ENCODE peak calls at places on chromosomes 5 and 9, in six cellular contexts. One of them, this sample, is unnamed.

GRCh38 chr9:99445377-99445891 is 223.4 kb downstream of the SEC61B start:
- DNase-seq in K562: no peak
- DNase-seq in A549: peak
- DNase-seq in H1: no peak
- DNase-seq in IMR-90: peak
- DNase-seq in HepG2: no peak
- DNase-seq in this sample: no peak

GRCh38 chr5:10172242-10172641 is 77.4 kb downstream of the ATPSCKMT start:
- DNase-seq in HepG2: no peak
- DNase-seq in H1: no peak
- DNase-seq in IMR-90: no peak
- DNase-seq in A549: no peak
- DNase-seq in K562: no peak
- DNase-seq in this sample: no peak

GRCh38 chr9:133320421-133320881 is 15.5 kb downstream of the SURF6 start:
- DNase-seq in IMR-90: no peak
- DNase-seq in K562: peak
- DNase-seq in H1: no peak
- DNase-seq in HepG2: no peak
- DNase-seq in A549: peak
- DNase-seq in this sample: no peak

GRCh38 chr9:78609471-78609870 is 312.5 kb downstream of the PSAT1 start:
- DNase-seq in H1: no peak
- DNase-seq in A549: no peak
- DNase-seq in K562: no peak
- DNase-seq in IMR-90: no peak
- DNase-seq in HepG2: no peak
- DNase-seq in this sample: no peak

GRCh38 chr5:32231929-32232328 is 57.8 kb upstream of the GOLPH3 start:
- DNase-seq in A549: no peak
- DNase-seq in H1: no peak
- DNase-seq in K562: no peak
- DNase-seq in IMR-90: no peak
- DNase-seq in HepG2: no peak
- DNase-seq in this sample: no peak

GRCh38 chr9:4306788-4307144 is 6.9 kb upstream of the GLIS3 start:
- DNase-seq in IMR-90: no peak
- DNase-seq in K562: no peak
- DNase-seq in HepG2: no peak
- DNase-seq in H1: no peak
- DNase-seq in A549: no peak
- DNase-seq in this sample: no peak

GRCh38 chr9:31597977-31598376 is 786.5 kb upstream of the ACO1 start:
- DNase-seq in A549: no peak
- DNase-seq in HepG2: peak
- DNase-seq in IMR-90: no peak
- DNase-seq in K562: no peak
- DNase-seq in H1: no peak
- DNase-seq in this sample: no peak

GRCh38 chr5:1032551-1033027 is 24.0 kb downstream of the NKD2 start:
- DNase-seq in HepG2: no peak
- DNase-seq in A549: no peak
- DNase-seq in IMR-90: no peak
- DNase-seq in K562: no peak
- DNase-seq in H1: no peak
- DNase-seq in this sample: no peak

GRCh38 chr5:37724395-37725125 is 115.3 kb downstream of the GDNF start:
- DNase-seq in HepG2: no peak
- DNase-seq in IMR-90: no peak
- DNase-seq in K562: no peak
- DNase-seq in H1: no peak
- DNase-seq in A549: no peak
- DNase-seq in this sample: no peak

GRCh38 chr5:90135979-90136378 is 273.6 kb downstream of the CETN3 start:
- DNase-seq in H1: peak
- DNase-seq in A549: peak
- DNase-seq in HepG2: peak
- DNase-seq in IMR-90: no peak
- DNase-seq in K562: peak
- DNase-seq in this sample: no peak

GRCh38 chr9:136590788-136591187 is 44.9 kb upstream of the NOTCH1 start:
- DNase-seq in IMR-90: no peak
- DNase-seq in A549: no peak
- DNase-seq in H1: no peak
- DNase-seq in HepG2: no peak
- DNase-seq in K562: peak
- DNase-seq in this sample: no peak

GRCh38 chr9:120388000-120388855 is 191.7 kb downstream of the CDK5RAP2 start:
- DNase-seq in H1: no peak
- DNase-seq in IMR-90: no peak
- DNase-seq in K562: no peak
- DNase-seq in HepG2: no peak
- DNase-seq in A549: no peak
- DNase-seq in this sample: no peak

GRCh38 chr5:43400082-43400481 is 12.1 kb downstream of the CCL28 start:
- DNase-seq in IMR-90: peak
- DNase-seq in K562: no peak
- DNase-seq in H1: no peak
- DNase-seq in A549: no peak
- DNase-seq in HepG2: no peak
- DNase-seq in this sample: no peak

GRCh38 chr9:117772960-117773359 is 68.8 kb downstream of the TLR4 start:
- DNase-seq in A549: no peak
- DNase-seq in IMR-90: no peak
- DNase-seq in H1: no peak
- DNase-seq in HepG2: no peak
- DNase-seq in K562: no peak
- DNase-seq in this sample: no peak

GRCh38 chr9:105069285-105070065 is 141.5 kb upstream of the ABCA1 start:
- DNase-seq in H1: no peak
- DNase-seq in K562: no peak
- DNase-seq in IMR-90: no peak
- DNase-seq in HepG2: peak
- DNase-seq in A549: peak
- DNase-seq in this sample: no peak

GRCh38 chr5:51383494-51384081 is 340 bp downstream of the ISL1 start:
- DNase-seq in H1: no peak
- DNase-seq in IMR-90: no peak
- DNase-seq in HepG2: no peak
- DNase-seq in K562: no peak
- DNase-seq in A549: no peak
- DNase-seq in this sample: no peak

GRCh38 chr5:173859315-173860038 is 28.7 kb upstream of the CPEB4 start:
- DNase-seq in IMR-90: no peak
- DNase-seq in H1: no peak
- DNase-seq in A549: no peak
- DNase-seq in K562: peak
- DNase-seq in HepG2: no peak
- DNase-seq in this sample: no peak

GRCh38 chr9:125747765-125748510 is 765 bp downstream of the PBX3 start:
- DNase-seq in K562: peak
- DNase-seq in HepG2: no peak
- DNase-seq in A549: peak
- DNase-seq in IMR-90: no peak
- DNase-seq in H1: no peak
- DNase-seq in this sample: no peak

GRCh38 chr5:87127426-87127825 is 140.3 kb upstream of the RASA1 start:
- DNase-seq in H1: no peak
- DNase-seq in HepG2: no peak
- DNase-seq in IMR-90: peak
- DNase-seq in K562: no peak
- DNase-seq in A549: no peak
- DNase-seq in this sample: no peak

GRCh38 chr5:116360008-116360853 is 214.4 kb downstream of the SEMA6A start:
- DNase-seq in HepG2: no peak
- DNase-seq in A549: no peak
- DNase-seq in H1: no peak
- DNase-seq in K562: no peak
- DNase-seq in IMR-90: no peak
- DNase-seq in this sample: no peak

GRCh38 chr9:110028281-110029075 is 179.5 kb downstream of the C9orf152 start:
- DNase-seq in A549: no peak
- DNase-seq in HepG2: no peak
- DNase-seq in IMR-90: no peak
- DNase-seq in H1: no peak
- DNase-seq in K562: no peak
- DNase-seq in this sample: no peak

GRCh38 chr5:82104872-82105271 is 133.0 kb downstream of the ATG10 start:
- DNase-seq in IMR-90: no peak
- DNase-seq in HepG2: no peak
- DNase-seq in H1: no peak
- DNase-seq in K562: no peak
- DNase-seq in A549: no peak
- DNase-seq in this sample: no peak

GRCh38 chr5:97641081-97641480 is 458.0 kb upstream of the RIOK2 start:
- DNase-seq in K562: no peak
- DNase-seq in IMR-90: no peak
- DNase-seq in HepG2: no peak
- DNase-seq in H1: no peak
- DNase-seq in A549: no peak
- DNase-seq in this sample: no peak

GRCh38 chr5:96117863-96118651 is 156.4 kb upstream of the ELL2 start:
- DNase-seq in A549: peak
- DNase-seq in H1: no peak
- DNase-seq in IMR-90: peak
- DNase-seq in HepG2: peak
- DNase-seq in K562: no peak
- DNase-seq in this sample: no peak

GRCh38 chr5:40266952-40267351 is 412.8 kb upstream of the PTGER4 start:
- DNase-seq in IMR-90: no peak
- DNase-seq in A549: no peak
- DNase-seq in HepG2: no peak
- DNase-seq in H1: no peak
- DNase-seq in K562: no peak
- DNase-seq in this sample: no peak

DNA sequence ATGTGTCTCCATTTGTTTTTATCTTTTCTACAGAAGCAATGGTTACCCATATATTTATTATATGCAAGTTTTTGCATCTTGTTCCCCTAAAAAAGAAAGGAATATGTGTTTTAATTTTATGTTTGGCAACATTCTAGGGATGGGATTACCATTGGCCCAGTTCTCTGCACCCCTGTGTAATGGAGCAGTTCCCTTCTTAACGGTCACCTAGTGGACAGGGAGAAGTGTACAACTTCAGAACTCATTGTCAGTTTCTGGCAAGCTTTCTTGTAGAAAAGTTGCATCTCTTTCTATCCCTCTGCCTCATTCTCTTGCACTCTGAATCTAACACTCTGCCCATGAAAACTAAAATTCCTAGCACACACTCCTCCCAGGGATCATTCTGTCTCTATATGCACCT is 78.2 kb downstream of the DOCK8 start:
- DNase-seq in A549: no peak
- DNase-seq in K562: no peak
- DNase-seq in HepG2: no peak
- DNase-seq in IMR-90: no peak
- DNase-seq in H1: no peak
- DNase-seq in this sample: no peak
- TF ChIP-seq RFX5 in A549: no peak
- TF ChIP-seq RFX5 in K562: no peak
- TF ChIP-seq RFX5 in HepG2: no peak
- TF ChIP-seq RFX5 in IMR-90: no peak
- TF ChIP-seq RFX5 in H1: no peak
- TF ChIP-seq RFX5 in this sample: no peak

GRCh38 chr5:60944904-60945759 is at the start of the genes ERCC8 and NDUFAF2:
- DNase-seq in A549: peak
- DNase-seq in IMR-90: peak
- DNase-seq in HepG2: peak
- DNase-seq in K562: peak
- DNase-seq in H1: peak
- DNase-seq in this sample: peak
- TF ChIP-seq POLR2A in A549: peak
- TF ChIP-seq POLR2A in IMR-90: peak
- TF ChIP-seq POLR2A in HepG2: peak
- TF ChIP-seq POLR2A in K562: peak
- TF ChIP-seq POLR2A in H1: peak
- TF ChIP-seq POLR2A in this sample: peak

GRCh38 chr5:133269707-133270106 is 217.9 kb downstream of the HSPA4 start:
- DNase-seq in K562: no peak
- DNase-seq in HepG2: no peak
- DNase-seq in A549: no peak
- DNase-seq in H1: no peak
- DNase-seq in IMR-90: no peak
- DNase-seq in this sample: no peak

GRCh38 chr5:133265257-133265656 is 213.4 kb downstream of the HSPA4 start:
- DNase-seq in HepG2: no peak
- DNase-seq in A549: no peak
- DNase-seq in H1: no peak
- DNase-seq in K562: no peak
- DNase-seq in IMR-90: no peak
- DNase-seq in this sample: no peak

GRCh38 chr5:133266966-133267365 is 215.2 kb downstream of the HSPA4 start:
- DNase-seq in K562: no peak
- DNase-seq in IMR-90: no peak
- DNase-seq in HepG2: no peak
- DNase-seq in A549: no peak
- DNase-seq in H1: no peak
- DNase-seq in this sample: no peak

GRCh38 chr5:133267601-133268000 is 215.8 kb downstream of the HSPA4 start:
- DNase-seq in H1: no peak
- DNase-seq in IMR-90: no peak
- DNase-seq in A549: no peak
- DNase-seq in HepG2: no peak
- DNase-seq in K562: no peak
- DNase-seq in this sample: no peak

DNA sequence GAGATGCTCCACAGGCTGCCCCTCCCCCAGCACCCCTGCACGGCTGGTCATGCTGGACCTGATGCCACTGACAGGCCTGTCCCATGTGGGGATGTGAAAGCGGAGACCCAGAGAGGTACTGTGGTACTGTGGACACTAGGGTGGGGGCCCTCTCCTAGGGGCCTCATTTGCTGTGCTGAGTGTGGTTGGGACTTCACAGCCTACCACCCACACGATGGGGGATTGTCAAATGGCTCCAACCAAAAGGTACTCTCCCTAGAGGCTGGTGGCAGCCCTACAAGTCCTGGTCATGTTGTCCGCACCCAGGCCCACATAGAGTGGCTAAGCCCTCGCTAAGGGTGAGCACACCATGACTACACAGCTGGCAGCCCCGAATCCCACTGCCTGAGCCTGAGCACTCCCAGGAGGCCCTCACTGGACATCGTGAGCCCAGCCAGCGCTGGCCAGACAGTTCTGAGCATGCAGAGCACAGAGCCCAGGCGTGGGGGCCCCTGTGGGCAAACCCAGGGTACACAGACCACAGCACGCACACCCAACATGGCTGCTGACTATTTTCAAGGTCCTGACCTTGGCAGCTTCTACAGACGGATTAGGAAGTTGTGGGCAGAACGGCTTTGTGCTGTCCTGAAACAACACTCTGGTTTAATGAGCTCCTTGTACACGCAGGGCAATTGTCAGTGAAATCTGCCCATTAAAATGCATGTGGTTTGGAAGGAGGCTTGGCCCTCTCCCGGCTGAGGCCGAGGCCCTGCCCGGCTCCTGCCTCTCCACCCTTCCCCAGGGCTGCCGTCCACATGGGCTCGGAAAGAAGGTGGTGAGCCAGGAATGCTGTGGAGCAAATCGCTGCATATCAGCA is 214.1 kb downstream of the HSPA4 start:
- DNase-seq in IMR-90: no peak
- DNase-seq in A549: no peak
- DNase-seq in K562: no peak
- DNase-seq in H1: no peak
- DNase-seq in HepG2: peak
- DNase-seq in this sample: no peak
- TF ChIP-seq RFX5 in IMR-90: no peak
- TF ChIP-seq RFX5 in A549: no peak
- TF ChIP-seq RFX5 in K562: no peak
- TF ChIP-seq RFX5 in H1: no peak
- TF ChIP-seq RFX5 in HepG2: no peak
- TF ChIP-seq RFX5 in this sample: no peak

GRCh38 chr5:55172937-55173695 is at the start of gene CDC20B:
- DNase-seq in IMR-90: peak
- DNase-seq in HepG2: peak
- DNase-seq in H1: no peak
- DNase-seq in A549: peak
- DNase-seq in K562: peak
- DNase-seq in this sample: no peak
- TF ChIP-seq POLR2A in IMR-90: no peak
- TF ChIP-seq POLR2A in HepG2: no peak
- TF ChIP-seq POLR2A in H1: no peak
- TF ChIP-seq POLR2A in A549: peak
- TF ChIP-seq POLR2A in K562: peak
- TF ChIP-seq POLR2A in this sample: no peak

This sample was measured in GM12878.